ENCODE peak calls at places on chromosomes 12 and 14, in eight cellular contexts. One of them, this sample, is unnamed.

GRCh38 chr12:46373303-46374182 is 970 bp upstream of the SLC38A2 start:
- DNase-seq in body of pancreas: peak; percentile 62
- DNase-seq in left lung: peak; percentile 88
- DNase-seq in tibial artery: peak; percentile 82
- DNase-seq in uterus: peak; percentile 72
- DNase-seq in hepatocyte: peak; percentile 72
- DNase-seq in heart right ventricle: peak; percentile 42
- DNase-seq in spleen: peak; percentile 91
- DNase-seq in this sample: no peak

GRCh38 chr14:33717866-33718265 is 233.0 kb downstream of the EGLN3 start:
- DNase-seq in body of pancreas: no peak
- DNase-seq in left lung: no peak
- DNase-seq in tibial artery: no peak
- DNase-seq in uterus: no peak
- DNase-seq in hepatocyte: no peak
- DNase-seq in heart right ventricle: no peak
- DNase-seq in spleen: no peak
- DNase-seq in this sample: no peak

GRCh38 chr14:52342849-52343606 is 28.9 kb downstream of the PTGER2 start:
- DNase-seq in body of pancreas: no peak
- DNase-seq in left lung: no peak
- DNase-seq in tibial artery: no peak
- DNase-seq in uterus: no peak
- DNase-seq in hepatocyte: no peak
- DNase-seq in heart right ventricle: no peak
- DNase-seq in spleen: no peak
- DNase-seq in this sample: no peak

GRCh38 chr12:89162704-89163261 is 189.5 kb downstream of the DUSP6 start:
- DNase-seq in body of pancreas: peak; percentile 30
- DNase-seq in left lung: no peak
- DNase-seq in tibial artery: peak; percentile 83
- DNase-seq in uterus: peak; percentile 89
- DNase-seq in hepatocyte: peak; percentile 66
- DNase-seq in heart right ventricle: peak; percentile 65
- DNase-seq in spleen: no peak
- DNase-seq in this sample: peak; percentile 8

GRCh38 chr12:49983892-49984291 is 11.1 kb downstream of the AQP6 start:
- DNase-seq in body of pancreas: no peak
- DNase-seq in left lung: no peak
- DNase-seq in tibial artery: no peak
- DNase-seq in uterus: no peak
- DNase-seq in hepatocyte: peak; percentile 78
- DNase-seq in heart right ventricle: no peak
- DNase-seq in spleen: no peak
- DNase-seq in this sample: no peak

GRCh38 chr12:124381454-124382207 is 86.7 kb downstream of the RFLNA start:
- DNase-seq in body of pancreas: peak; percentile 91
- DNase-seq in left lung: peak; percentile 98
- DNase-seq in tibial artery: peak; percentile 98
- DNase-seq in uterus: peak; percentile 91
- DNase-seq in hepatocyte: peak; percentile 47
- DNase-seq in heart right ventricle: peak; percentile 95
- DNase-seq in spleen: peak; percentile 93
- DNase-seq in this sample: no peak

GRCh38 chr14:29311983-29312382 is 545.4 kb downstream of the FOXG1 start:
- DNase-seq in body of pancreas: no peak
- DNase-seq in left lung: no peak
- DNase-seq in tibial artery: no peak
- DNase-seq in uterus: no peak
- DNase-seq in hepatocyte: no peak
- DNase-seq in heart right ventricle: no peak
- DNase-seq in spleen: no peak
- DNase-seq in this sample: no peak

GRCh38 chr14:68756734-68757133 is 36.1 kb downstream of the ZFP36L1 start:
- DNase-seq in body of pancreas: no peak
- DNase-seq in left lung: no peak
- DNase-seq in tibial artery: no peak
- DNase-seq in uterus: no peak
- DNase-seq in hepatocyte: no peak
- DNase-seq in heart right ventricle: no peak
- DNase-seq in spleen: no peak
- DNase-seq in this sample: no peak

GRCh38 chr14:95470942-95471499 is 45.4 kb downstream of the SYNE3 start:
- DNase-seq in body of pancreas: no peak
- DNase-seq in left lung: no peak
- DNase-seq in tibial artery: no peak
- DNase-seq in uterus: no peak
- DNase-seq in hepatocyte: no peak
- DNase-seq in heart right ventricle: no peak
- DNase-seq in spleen: no peak
- DNase-seq in this sample: no peak

GRCh38 chr12:64752833-64753238 is 6.4 kb downstream of the GNS start:
- DNase-seq in body of pancreas: no peak
- DNase-seq in left lung: no peak
- DNase-seq in tibial artery: no peak
- DNase-seq in uterus: no peak
- DNase-seq in hepatocyte: no peak
- DNase-seq in heart right ventricle: no peak
- DNase-seq in spleen: no peak
- DNase-seq in this sample: no peak

GRCh38 chr14:104891664-104892500 is 26.8 kb downstream of the CEP170B start:
- DNase-seq in body of pancreas: peak; percentile 5
- DNase-seq in left lung: peak; percentile 75
- DNase-seq in tibial artery: peak; percentile 62
- DNase-seq in uterus: peak; percentile 17
- DNase-seq in hepatocyte: peak; percentile 5
- DNase-seq in heart right ventricle: peak; percentile 3
- DNase-seq in spleen: peak; percentile 58
- DNase-seq in this sample: no peak

GRCh38 chr14:88793259-88793625 is 489 bp upstream of the EML5 start:
- DNase-seq in body of pancreas: no peak
- DNase-seq in left lung: peak; percentile 24
- DNase-seq in tibial artery: no peak
- DNase-seq in uterus: peak; percentile 16
- DNase-seq in hepatocyte: no peak
- DNase-seq in heart right ventricle: no peak
- DNase-seq in spleen: no peak
- DNase-seq in this sample: no peak

GRCh38 chr14:88791252-88791621 is 1.5 kb downstream of the EML5 start:
- DNase-seq in body of pancreas: no peak
- DNase-seq in left lung: no peak
- DNase-seq in tibial artery: no peak
- DNase-seq in uterus: no peak
- DNase-seq in hepatocyte: no peak
- DNase-seq in heart right ventricle: no peak
- DNase-seq in spleen: no peak
- DNase-seq in this sample: no peak

GRCh38 chr14:88791629-88792571 is 853 bp downstream of the EML5 start:
- DNase-seq in body of pancreas: peak; percentile 34
- DNase-seq in left lung: peak; percentile 82
- DNase-seq in tibial artery: no peak
- DNase-seq in uterus: peak; percentile 17
- DNase-seq in hepatocyte: peak; percentile 15
- DNase-seq in heart right ventricle: no peak
- DNase-seq in spleen: peak; percentile 90
- DNase-seq in this sample: no peak

GRCh38 chr14:88790501-88791251 is 2.1 kb downstream of the EML5 start:
- DNase-seq in body of pancreas: no peak
- DNase-seq in left lung: no peak
- DNase-seq in tibial artery: no peak
- DNase-seq in uterus: no peak
- DNase-seq in hepatocyte: no peak
- DNase-seq in heart right ventricle: no peak
- DNase-seq in spleen: no peak
- DNase-seq in this sample: no peak

DNA sequence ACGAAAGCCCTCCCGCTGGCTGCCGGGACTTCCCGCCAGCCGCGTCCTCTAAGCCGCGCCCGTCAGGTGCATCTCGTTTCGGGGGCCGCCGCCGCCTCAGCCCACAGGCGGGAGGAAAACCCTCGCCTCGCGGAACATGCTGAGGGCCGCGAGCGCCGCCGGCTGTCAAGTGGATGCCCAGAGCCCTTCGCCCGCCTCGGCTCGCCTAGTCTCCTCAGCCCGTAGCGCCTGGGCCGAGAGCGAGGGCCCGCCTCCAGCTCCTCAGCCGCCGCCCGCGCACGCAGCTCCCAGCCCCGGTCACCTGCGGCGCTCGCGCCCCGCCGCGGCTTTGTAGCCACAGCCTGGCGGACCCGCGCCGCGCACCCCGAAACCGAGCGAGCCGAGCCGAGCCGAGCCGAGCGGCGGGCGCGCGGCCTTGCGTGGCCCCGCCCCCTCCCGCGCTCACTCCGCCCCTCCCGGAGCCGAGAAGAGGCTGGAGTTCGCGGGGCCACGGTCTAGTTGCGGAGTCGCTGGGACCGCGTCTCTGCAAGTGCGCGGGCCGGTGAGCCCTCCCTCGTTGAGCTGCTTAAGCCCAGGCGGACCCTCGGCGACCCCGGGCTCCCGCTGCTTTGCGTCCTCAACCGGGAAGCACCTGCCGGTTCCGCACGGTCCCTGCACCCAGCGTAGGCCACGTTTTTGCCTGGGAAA is at the start of gene EML5:
- DNase-seq in body of pancreas: peak; percentile 94
- DNase-seq in left lung: peak; percentile 97
- DNase-seq in tibial artery: peak; percentile 85
- DNase-seq in uterus: peak; percentile 76
- DNase-seq in hepatocyte: peak; percentile 94
- DNase-seq in heart right ventricle: peak; percentile 68
- DNase-seq in spleen: peak; percentile 97
- DNase-seq in this sample: peak; percentile 55
- TF ChIP-seq CTCF in body of pancreas: peak; percentile 36
- TF ChIP-seq CTCF in left lung: no peak
- TF ChIP-seq CTCF in tibial artery: peak; percentile 37
- TF ChIP-seq CTCF in uterus: no peak
- TF ChIP-seq CTCF in hepatocyte: peak; percentile 23
- TF ChIP-seq CTCF in heart right ventricle: peak; percentile 42
- TF ChIP-seq CTCF in spleen: peak; percentile 18
- TF ChIP-seq CTCF in this sample: peak; percentile 50

GRCh38 chr12:91178801-91179200 is 3.8 kb downstream of the DCN start:
- DNase-seq in body of pancreas: no peak
- DNase-seq in left lung: no peak
- DNase-seq in tibial artery: no peak
- DNase-seq in uterus: no peak
- DNase-seq in hepatocyte: no peak
- DNase-seq in heart right ventricle: no peak
- DNase-seq in spleen: no peak
- DNase-seq in this sample: no peak

GRCh38 chr12:91180162-91180561 is 2.5 kb downstream of the DCN start:
- DNase-seq in body of pancreas: no peak
- DNase-seq in left lung: no peak
- DNase-seq in tibial artery: no peak
- DNase-seq in uterus: no peak
- DNase-seq in hepatocyte: no peak
- DNase-seq in heart right ventricle: no peak
- DNase-seq in spleen: no peak
- DNase-seq in this sample: no peak

GRCh38 chr12:91180577-91180976 is 2.0 kb downstream of the DCN start:
- DNase-seq in body of pancreas: no peak
- DNase-seq in left lung: no peak
- DNase-seq in tibial artery: no peak
- DNase-seq in uterus: no peak
- DNase-seq in hepatocyte: peak; percentile 33
- DNase-seq in heart right ventricle: peak; percentile 20
- DNase-seq in spleen: no peak
- DNase-seq in this sample: no peak

GRCh38 chr12:91178139-91178561 is 4.5 kb downstream of the DCN start:
- DNase-seq in body of pancreas: no peak
- DNase-seq in left lung: no peak
- DNase-seq in tibial artery: no peak
- DNase-seq in uterus: peak; percentile 59
- DNase-seq in hepatocyte: peak; percentile 21
- DNase-seq in heart right ventricle: no peak
- DNase-seq in spleen: no peak
- DNase-seq in this sample: no peak

DNA sequence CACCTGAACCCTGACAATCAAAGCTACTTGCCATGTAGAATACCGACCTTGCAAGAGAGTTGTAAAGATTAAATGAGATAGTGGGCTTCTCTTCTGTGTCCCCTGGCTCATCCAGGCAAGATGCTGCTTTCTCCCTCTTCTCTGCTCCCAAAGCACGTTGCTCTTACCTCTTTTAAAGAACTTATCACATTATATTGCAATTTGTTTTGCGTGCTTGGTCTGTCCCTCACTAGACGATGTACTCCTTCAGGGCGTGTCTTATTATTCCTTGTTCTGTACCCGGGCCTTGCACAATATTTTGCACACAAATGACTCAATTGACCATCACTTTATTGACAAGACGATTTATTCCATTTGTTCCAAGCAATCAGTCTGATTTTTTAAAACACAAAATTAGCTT is 3.3 kb downstream of the DCN start:
- DNase-seq in body of pancreas: no peak
- DNase-seq in left lung: no peak
- DNase-seq in tibial artery: no peak
- DNase-seq in uterus: peak; percentile 34
- DNase-seq in hepatocyte: no peak
- DNase-seq in heart right ventricle: no peak
- DNase-seq in spleen: no peak
- DNase-seq in this sample: no peak
- H3K4me3 ChIP-seq in body of pancreas: no peak overlapping the region
- H3K4me3 ChIP-seq in left lung: no peak overlapping the region
- H3K4me3 ChIP-seq in tibial artery: peak overlapping the region; percentile 47
- H3K4me3 ChIP-seq in uterus: peak overlapping the region; percentile 52
- H3K4me3 ChIP-seq in hepatocyte: peak overlapping the region; percentile 34
- H3K4me3 ChIP-seq in heart right ventricle: peak overlapping the region; percentile 52
- H3K4me3 ChIP-seq in spleen: no peak overlapping the region
- H3K4me3 ChIP-seq in this sample: peak overlapping the region; percentile 62

GRCh38 chr14:70489579-70490175 is 37.7 kb downstream of the ADAM21 start:
- DNase-seq in body of pancreas: no peak
- DNase-seq in left lung: no peak
- DNase-seq in tibial artery: no peak
- DNase-seq in uterus: no peak
- DNase-seq in hepatocyte: no peak
- DNase-seq in heart right ventricle: no peak
- DNase-seq in spleen: no peak
- DNase-seq in this sample: no peak
- H3K9me3 ChIP-seq in body of pancreas: peaks cover 30% of the 10 kb centered on the region
- H3K9me3 ChIP-seq in left lung: peaks cover 46% of the 10 kb centered on the region
- H3K9me3 ChIP-seq in tibial artery: no peaks in the 10 kb centered on the region
- H3K9me3 ChIP-seq in uterus: no peaks in the 10 kb centered on the region
- H3K9me3 ChIP-seq in hepatocyte: peaks cover 4% of the 10 kb centered on the region
- H3K9me3 ChIP-seq in heart right ventricle: no peaks in the 10 kb centered on the region
- H3K9me3 ChIP-seq in spleen: peaks cover 68% of the 10 kb centered on the region
- H3K9me3 ChIP-seq in this sample: peaks cover 47% of the 10 kb centered on the region

GRCh38 chr14:63833728-63834127 is 19.1 kb upstream of the SYNE2 start:
- DNase-seq in body of pancreas: no peak
- DNase-seq in left lung: no peak
- DNase-seq in tibial artery: no peak
- DNase-seq in uterus: no peak
- DNase-seq in hepatocyte: no peak
- DNase-seq in heart right ventricle: no peak
- DNase-seq in spleen: no peak
- DNase-seq in this sample: no peak
- TF ChIP-seq CTCF in body of pancreas: no peak
- TF ChIP-seq CTCF in left lung: no peak
- TF ChIP-seq CTCF in tibial artery: no peak
- TF ChIP-seq CTCF in uterus: no peak
- TF ChIP-seq CTCF in hepatocyte: no peak
- TF ChIP-seq CTCF in heart right ventricle: no peak
- TF ChIP-seq CTCF in spleen: no peak
- TF ChIP-seq CTCF in this sample: no peak

This sample was measured in esophagus squamous epithelium.